ENCODE peak calls at places on chromosomes 13 and 19, in six cellular contexts. J is A549, K is K562, G is GM12878, Q is HepG2, L is endothelial cell of umbilical vein. W is an unnamed sample.

GRCh38 chr19:3176715-3177501 is 1.7 kb upstream of the S1PR4 start:
- DNase-seq in J (peak), K (peak), G (no peak), Q (no peak), L (no peak), W (peak)

GRCh38 chr19:13024126-13024957 is 29.1 kb downstream of the NFIX start:
- DNase-seq in J (no peak), K (no peak), G (no peak), Q (no peak), L (peak), W (no peak)

GRCh38 chr19:1163283-1163933 is 10.7 kb downstream of the SBNO2 start:
- DNase-seq in J (no peak), K (no peak), G (no peak), Q (no peak), L (no peak), W (no peak)

GRCh38 chr13:45950343-45950995 is 98.9 kb upstream of the SIAH3 start:
- DNase-seq in J (no peak), K (no peak), G (no peak), Q (no peak), L (no peak), W (peak)

GRCh38 chr13:28583661-28584091 is 75.3 kb upstream of the POMP start:
- DNase-seq in J (no peak), K (peak), G (no peak), Q (no peak), L (no peak), W (peak)

GRCh38 chr13:20349564-20350379 is 117.7 kb upstream of the GJB6 start:
- DNase-seq in J (no peak), K (no peak), G (no peak), Q (no peak), L (no peak), W (no peak)

GRCh38 chr13:68697551-68697950 is 1410.1 kb upstream of the ATXN8OS start:
- DNase-seq in J (no peak), K (no peak), G (no peak), Q (no peak), L (no peak), W (no peak)

GRCh38 chr13:27973956-27974662 is 5.0 kb upstream of the CDX2 start:
- DNase-seq in J (no peak), K (no peak), G (no peak), Q (no peak), L (no peak), W (no peak)

GRCh38 chr19:7888145-7888825 is at the start of gene LRRC8E:
- DNase-seq in J (peak), K (peak), G (no peak), Q (peak), L (peak), W (peak)

GRCh38 chr19:15379996-15380647 is 535 bp upstream of the AKAP8 start:
- DNase-seq in J (peak), K (peak), G (no peak), Q (peak), L (peak), W (peak)

GRCh38 chr19:28737021-28737525 is 475.9 kb downstream of the UQCRFS1 start:
- DNase-seq in J (no peak), K (no peak), G (peak), Q (peak), L (no peak), W (peak)

GRCh38 chr13:73341748-73342147 is 282.9 kb downstream of the KLF5 start:
- DNase-seq in J (no peak), K (no peak), G (no peak), Q (no peak), L (peak), W (no peak)

GRCh38 chr13:113208424-113209335 is at the start of gene PCID2:
- DNase-seq in J (peak), K (peak), G (peak), Q (peak), L (peak), W (peak)

GRCh38 chr13:98188544-98189166 is 11.6 kb upstream of the RNF113B start:
- DNase-seq in J (no peak), K (no peak), G (no peak), Q (no peak), L (no peak), W (no peak)

GRCh38 chr19:517721-518136 is 10.4 kb downstream of the TPGS1 start:
- DNase-seq in J (no peak), K (no peak), G (no peak), Q (no peak), L (no peak), W (no peak)

GRCh38 chr13:45587897-45588296 is 27.6 kb downstream of the ERICH6B start:
- DNase-seq in J (no peak), K (no peak), G (no peak), Q (no peak), L (no peak), W (peak)

GRCh38 chr13:21735621-21736401 is 64.9 kb downstream of the FGF9 start:
- DNase-seq in J (no peak), K (no peak), G (no peak), Q (no peak), L (no peak), W (no peak)

GRCh38 chr19:11576186-11576585 is 1.3 kb downstream of the ACP5 start:
- DNase-seq in J (no peak), K (no peak), G (no peak), Q (no peak), L (no peak), W (no peak)

GRCh38 chr13:26219726-26220125 is 2.4 kb downstream of the RNF6 start:
- DNase-seq in J (no peak), K (no peak), G (no peak), Q (no peak), L (no peak), W (no peak)

GRCh38 chr13:30972888-30973377 is 40.5 kb downstream of the TEX26 start:
- DNase-seq in J (no peak), K (no peak), G (no peak), Q (no peak), L (no peak), W (no peak)

GRCh38 chr19:42480335-42481095 is 37.8 kb upstream of the CXCL17 start:
- DNase-seq in J (no peak), K (no peak), G (no peak), Q (peak), L (no peak), W (no peak)

GRCh38 chr19:10424011-10424637 is 3.8 kb downstream of the PDE4A start:
- DNase-seq in J (peak), K (peak), G (no peak), Q (peak), L (peak), W (peak)

GRCh38 chr13:63433546-63434150 is 2018.0 kb upstream of the PCDH20 start:
- DNase-seq in J (no peak), K (no peak), G (no peak), Q (no peak), L (peak), W (no peak)

GRCh38 chr13:36918246-36919060 is 1.6 kb downstream of the SMAD9 start:
- DNase-seq in J (no peak), K (no peak), G (no peak), Q (no peak), L (peak), W (no peak)

GRCh38 chr13:26179344-26179743 is 42.8 kb downstream of the RNF6 start:
- DNase-seq in J (no peak), K (no peak), G (no peak), Q (no peak), L (no peak), W (no peak)

GRCh38 chr13:94177041-94177440 is 302.4 kb downstream of the DCT start:
- DNase-seq in J (no peak), K (no peak), G (no peak), Q (no peak), L (no peak), W (no peak)

GRCh38 chr13:19961924-19962323 is 3.4 kb downstream of the ZMYM2 start:
- DNase-seq in J (no peak), K (no peak), G (no peak), Q (no peak), L (no peak), W (no peak)

GRCh38 chr13:80654638-80655249 is 313.8 kb upstream of the SPRY2 start:
- DNase-seq in J (no peak), K (no peak), G (no peak), Q (no peak), L (no peak), W (no peak)

GRCh38 chr19:2227415-2228156 is 8.5 kb downstream of the PLEKHJ1 start:
- DNase-seq in J (no peak), K (no peak), G (no peak), Q (no peak), L (no peak), W (peak)

GRCh38 chr19:6987850-6988249 is 33.4 kb downstream of the MBD3L2B start:
- DNase-seq in J (no peak), K (no peak), G (no peak), Q (no peak), L (no peak), W (peak)

GRCh38 chr19:47296036-47296435 is 13.6 kb upstream of the C5AR1 start:
- DNase-seq in J (peak), K (peak), G (no peak), Q (peak), L (peak), W (peak)

GRCh38 chr13:40315416-40316064 is 350.9 kb downstream of the FOXO1 start:
- DNase-seq in J (no peak), K (no peak), G (no peak), Q (no peak), L (peak), W (no peak)

DNA sequence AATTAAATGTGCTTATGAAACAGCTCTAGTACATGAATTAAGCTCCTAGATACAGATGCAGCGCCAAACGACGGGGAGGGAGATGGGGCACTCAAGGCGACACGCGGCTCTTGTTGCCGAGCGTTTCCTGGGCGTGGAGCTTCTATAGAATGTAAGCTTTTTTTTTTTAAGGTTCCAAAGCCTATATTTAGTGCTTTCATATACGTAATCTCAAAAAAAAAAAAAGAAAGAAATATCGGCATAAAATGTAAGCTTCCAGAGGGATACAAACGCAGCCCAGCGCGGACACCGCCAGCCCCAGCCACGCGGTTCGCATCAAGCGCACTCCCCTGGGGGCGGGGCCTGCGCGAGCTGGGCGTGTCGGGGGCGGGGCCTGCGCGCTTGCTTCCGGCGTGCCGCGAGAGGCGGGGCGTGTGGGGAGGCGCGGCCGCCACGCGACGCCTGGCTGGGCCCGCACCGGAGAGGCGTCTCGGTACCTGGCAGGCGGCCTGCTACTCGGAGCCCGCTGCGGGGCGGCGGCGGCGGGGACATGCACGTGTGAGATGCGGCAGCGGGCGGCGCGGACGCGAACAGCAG is at the start of gene URI1:
- DNase-seq in J (peak), K (peak), G (no peak), Q (peak), L (peak), W (peak)
- TF ChIP-seq MYC in J (peak), K (peak), G (no peak), Q (peak), L (peak), W (peak)

GRCh38 chr13:51635137-51635878 is 51.0 kb downstream of the WDFY2 start:
- DNase-seq in J (no peak), K (no peak), G (no peak), Q (no peak), L (no peak), W (peak)
- TF ChIP-seq MAX in J (no peak), K (no peak), G (no peak), Q (no peak), L (no peak), W (no peak)

DNA sequence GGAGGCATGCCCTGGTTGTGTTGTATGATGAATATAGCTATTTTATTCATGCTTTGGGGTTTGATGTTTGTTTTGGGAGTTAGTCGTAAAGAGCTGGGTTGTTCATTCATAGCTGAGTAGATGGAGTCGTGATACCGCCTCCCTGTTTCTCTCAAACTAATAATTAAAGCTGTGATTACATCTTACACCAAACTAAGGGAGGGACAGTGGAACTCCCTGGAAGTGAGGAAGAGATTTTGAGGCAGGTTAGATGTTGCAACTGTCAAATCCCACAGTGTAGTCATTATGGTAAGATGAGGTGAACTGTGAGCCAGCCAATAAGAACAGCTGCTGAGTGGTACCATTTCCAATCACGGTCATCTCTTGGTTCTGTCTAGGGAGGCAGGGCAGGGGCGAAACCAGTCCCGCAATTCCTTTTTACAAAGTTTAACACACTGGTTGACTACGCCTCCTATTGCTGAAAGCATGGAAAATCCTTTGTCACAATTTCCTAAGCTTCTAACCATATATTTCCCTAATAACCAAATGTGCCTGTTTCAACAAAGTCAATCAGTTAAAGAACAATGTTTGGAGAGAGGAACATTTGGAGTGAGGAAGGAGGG is 207.6 kb upstream of the SERP2 start:
- DNase-seq in J (no peak), K (no peak), G (no peak), Q (no peak), L (no peak), W (no peak)
- TF ChIP-seq MYC in J (no peak), K (no peak), G (no peak), Q (no peak), L (no peak), W (no peak)

GRCh38 chr13:24747248-24748151 is 16.5 kb upstream of the RNF17 start:
- DNase-seq in J (no peak), K (no peak), G (no peak), Q (no peak), L (peak), W (peak)

GRCh38 chr13:24746618-24747247 is 17.2 kb upstream of the RNF17 start:
- DNase-seq in J (peak), K (no peak), G (no peak), Q (no peak), L (no peak), W (peak)

GRCh38 chr13:24744247-24744646 is 19.7 kb upstream of the RNF17 start:
- DNase-seq in J (no peak), K (no peak), G (no peak), Q (no peak), L (no peak), W (no peak)

GRCh38 chr13:24745516-24745860 is 18.5 kb upstream of the RNF17 start:
- DNase-seq in J (no peak), K (no peak), G (no peak), Q (no peak), L (no peak), W (no peak)

GRCh38 chr13:24745861-24746617 is 17.9 kb upstream of the RNF17 start:
- DNase-seq in J (no peak), K (no peak), G (no peak), Q (no peak), L (no peak), W (no peak)
- TF ChIP-seq MAX in J (no peak), K (no peak), G (no peak), Q (no peak), L (no peak), W (no peak)

DNA sequence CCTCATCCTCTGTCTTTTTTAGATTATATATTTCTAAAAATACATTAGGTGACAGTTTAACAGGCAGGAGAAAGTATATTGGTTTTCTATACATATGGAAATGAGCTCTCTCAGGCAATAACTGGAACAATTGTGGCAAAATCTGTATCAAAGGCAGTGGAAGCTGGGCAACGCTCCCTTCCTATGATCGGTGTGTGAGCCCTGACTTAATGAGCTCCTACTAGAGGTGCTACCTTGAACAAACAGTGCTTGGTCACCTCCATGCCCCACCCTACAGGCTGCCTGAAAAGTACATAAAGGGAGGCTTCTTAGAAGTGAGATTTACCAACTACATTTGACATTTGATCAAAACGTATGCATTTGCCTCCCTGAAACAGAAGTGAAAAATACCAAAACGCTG is 185.3 kb downstream of the EFNB2 start:
- DNase-seq in J (no peak), K (no peak), G (no peak), Q (no peak), L (no peak), W (no peak)
- TF ChIP-seq MYC in J (no peak), K (no peak), G (no peak), Q (no peak), L (no peak), W (no peak)

GRCh38 chr13:49759503-49759902 is 33.0 kb downstream of the KPNA3 start:
- DNase-seq in J (no peak), K (no peak), G (no peak), Q (no peak), L (no peak), W (peak)

GRCh38 chr13:49756263-49756662 is 36.2 kb downstream of the KPNA3 start:
- DNase-seq in J (no peak), K (no peak), G (no peak), Q (no peak), L (no peak), W (no peak)

DNA sequence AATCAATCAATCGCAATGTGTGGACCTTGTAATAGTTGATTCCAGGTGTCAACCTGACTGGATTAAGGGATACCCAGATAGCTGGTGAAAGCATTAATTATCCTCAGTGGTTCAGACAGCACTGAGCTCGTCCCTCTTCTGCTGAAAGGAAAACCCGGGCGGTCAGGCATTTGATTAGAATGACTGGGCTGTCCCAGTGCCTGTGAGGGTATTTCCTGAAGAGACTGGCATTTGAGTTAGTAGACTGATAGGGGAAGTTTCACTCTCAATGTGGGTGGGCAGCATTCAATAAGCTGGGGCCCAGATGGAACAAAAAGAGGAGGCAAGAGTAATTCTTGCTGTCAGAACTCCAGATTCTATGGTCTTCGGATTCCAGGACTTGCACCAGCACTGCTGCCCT is 31.9 kb downstream of the KPNA3 start:
- DNase-seq in J (no peak), K (no peak), G (peak), Q (no peak), L (no peak), W (no peak)
- TF ChIP-seq MAX in J (no peak), K (no peak), G (no peak), Q (no peak), L (no peak), W (no peak)

W was measured in NB4.